ENCODE peak calls at places on chromosomes 4 and X, in nine cellular contexts. V is uterus, C is upper lobe of left lung, A is heart left ventricle, W is stomach, M is endothelial cell of umbilical vein, H is thyroid gland, Z is suprapubic skin, E is transverse colon. F is an unnamed sample.

GRCh38 chr4:26701786-26702227 is 117.9 kb downstream of the TBC1D19 start:
- DNase-seq in V (no peak), C (no peak), A (no peak), W (no peak), M (no peak), H (no peak), Z (no peak), E (no peak), F (no peak)

GRCh38 chr4:6693274-6694176 is at the start of gene S100P:
- DNase-seq in V (no peak), C (peak; percentile 65), A (no peak), W (peak; percentile 67), M (no peak), H (no peak), Z (no peak), E (peak; percentile 41), F (no peak)

GRCh38 chrX:117538441-117539418 is 577.9 kb downstream of the KLHL13 start:
- DNase-seq in V (no peak), C (no peak), A (no peak), W (no peak), M (no peak), H (no peak), Z (no peak), E (no peak), F (no peak)

GRCh38 chr4:128635939-128636551 is 173.5 kb upstream of the JADE1 start:
- DNase-seq in V (no peak), C (no peak), A (no peak), W (no peak), M (no peak), H (no peak), Z (no peak), E (no peak), F (no peak)

GRCh38 chr4:73615613-73616012 is 4.6 kb downstream of the RASSF6 start:
- DNase-seq in V (no peak), C (no peak), A (no peak), W (no peak), M (no peak), H (no peak), Z (no peak), E (no peak), F (no peak)

GRCh38 chrX:115531818-115532403 is 29.1 kb upstream of the PLS3 start:
- DNase-seq in V (no peak), C (peak; percentile 30), A (no peak), W (no peak), M (peak; percentile 85), H (no peak), Z (no peak), E (no peak), F (no peak)

GRCh38 chr4:5517372-5517771 is 191.0 kb downstream of the EVC2 start:
- DNase-seq in V (no peak), C (no peak), A (no peak), W (no peak), M (no peak), H (no peak), Z (no peak), E (no peak), F (no peak)

GRCh38 chrX:17689971-17690409 is 47.3 kb upstream of the SCML1 start:
- DNase-seq in V (peak; percentile 39), C (peak; percentile 33), A (no peak), W (peak; percentile 41), M (peak; percentile 66), H (peak; percentile 34), Z (no peak), E (peak; percentile 41), F (peak; percentile 36)

GRCh38 chr4:63222466-63222865 is 1186.8 kb downstream of the TECRL start:
- DNase-seq in V (no peak), C (no peak), A (no peak), W (no peak), M (no peak), H (no peak), Z (no peak), E (no peak), F (no peak)

GRCh38 chrX:81355436-81355835 is 153.5 kb downstream of the SH3BGRL start:
- DNase-seq in V (no peak), C (no peak), A (no peak), W (no peak), M (peak; percentile 59), H (no peak), Z (no peak), E (no peak), F (no peak)

GRCh38 chr4:8907596-8908205 is 36.1 kb upstream of the HMX1 start:
- DNase-seq in V (no peak), C (peak; percentile 19), A (no peak), W (no peak), M (no peak), H (no peak), Z (peak; percentile 65), E (no peak), F (no peak)

GRCh38 chrX:73289039-73289438 is 74.4 kb upstream of the NAP1L2 start:
- DNase-seq in V (no peak), C (no peak), A (no peak), W (no peak), M (no peak), H (no peak), Z (no peak), E (no peak), F (no peak)

GRCh38 chr4:3529363-3529762 is 2.9 kb downstream of the LRPAP1 start:
- DNase-seq in V (no peak), C (peak; percentile 78), A (peak; percentile 76), W (no peak), M (no peak), H (no peak), Z (no peak), E (no peak), F (no peak)

GRCh38 chr4:181312066-181312465 is 931.1 kb upstream of the TENM3 start:
- DNase-seq in V (no peak), C (no peak), A (peak; percentile 33), W (no peak), M (no peak), H (no peak), Z (no peak), E (no peak), F (no peak)

GRCh38 chr4:153521995-153522799 is 56.0 kb downstream of the TMEM131L start:
- DNase-seq in V (no peak), C (no peak), A (no peak), W (no peak), M (no peak), H (no peak), Z (no peak), E (no peak), F (no peak)

GRCh38 chr4:7328913-7329638 is 105.7 kb downstream of the PSAPL1 start:
- DNase-seq in V (no peak), C (peak; percentile 71), A (peak; percentile 81), W (no peak), M (peak; percentile 6), H (peak; percentile 73), Z (no peak), E (no peak), F (no peak)

GRCh38 chr4:90081432-90082195 is 45.6 kb upstream of the CCSER1 start:
- DNase-seq in V (no peak), C (no peak), A (no peak), W (no peak), M (no peak), H (peak; percentile 12), Z (no peak), E (no peak), F (no peak)

DNA sequence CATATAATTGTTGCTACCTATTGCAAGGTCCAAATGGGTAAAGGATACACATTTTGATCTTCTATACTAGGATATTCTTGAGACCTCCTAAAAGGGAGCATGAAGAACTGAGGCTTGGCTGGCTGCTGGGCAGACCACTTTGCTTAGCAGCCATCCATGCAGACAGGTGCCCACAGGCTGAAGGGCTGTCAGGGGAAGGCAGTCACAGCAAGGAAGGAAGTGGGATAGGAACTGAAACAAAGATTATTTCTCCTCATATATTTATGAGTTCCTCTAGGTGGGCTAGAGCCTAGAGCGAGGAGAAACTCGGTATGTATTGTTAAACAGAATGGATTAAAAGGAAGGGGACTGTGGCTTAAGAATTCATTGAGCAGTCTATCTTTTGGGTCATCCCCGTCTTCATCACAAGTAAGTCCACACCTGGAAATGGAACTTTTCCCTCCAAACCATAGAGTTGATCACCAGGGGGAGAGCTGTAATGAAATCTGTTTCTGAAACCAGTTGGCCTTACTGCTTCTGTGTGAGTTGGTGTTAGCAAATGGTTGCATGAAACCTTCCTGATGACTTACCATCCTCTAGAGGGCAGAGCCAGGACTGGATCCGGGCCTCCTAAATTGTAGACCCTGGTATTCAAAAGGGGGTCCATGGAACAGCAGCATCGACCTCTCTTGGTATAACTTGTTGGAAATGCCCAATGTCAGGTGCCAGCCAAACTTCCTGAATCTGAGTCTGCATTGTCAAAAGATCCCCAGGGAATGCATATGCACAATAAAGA is 42.3 kb downstream of the AFF2 start:
- DNase-seq in V (no peak), C (no peak), A (no peak), W (no peak), M (no peak), H (no peak), Z (no peak), E (no peak), F (no peak)
- TF ChIP-seq CTCF in V (no peak), C (no peak), A (no peak), W (no peak), M (no peak), H (no peak), Z (no peak), E (no peak), F (no peak)

GRCh38 chr4:109560687-109561452 is 824 bp downstream of the MCUB start:
- DNase-seq in V (peak; percentile 41), C (peak; percentile 26), A (peak; percentile 62), W (no peak), M (peak; percentile 74), H (peak; percentile 23), Z (peak; percentile 83), E (peak; percentile 37), F (peak; percentile 28)
- TF ChIP-seq POLR2A in V (no peak), C (peak; percentile 44), A (no peak), W (no peak), M (no peak), H (no peak), Z (no peak), E (peak; percentile 42), F (no peak)

GRCh38 chr4:88659061-88659889 is 38.4 kb downstream of the NAP1L5 start:
- DNase-seq in V (peak; percentile 39), C (peak; percentile 48), A (peak; percentile 47), W (peak; percentile 64), M (peak; percentile 83), H (peak; percentile 70), Z (no peak), E (peak; percentile 45), F (peak; percentile 37)
- TF ChIP-seq CTCF in V (peak; percentile 78), C (peak; percentile 77), A (peak; percentile 80), W (peak; percentile 84), M (peak; percentile 77), H (peak; percentile 87), Z (peak; percentile 83), E (peak; percentile 75), F (no peak)

GRCh38 chr4:112296949-112297483 is at the start of gene ALPK1:
- DNase-seq in V (no peak), C (no peak), A (no peak), W (no peak), M (peak; percentile 82), H (no peak), Z (no peak), E (no peak), F (no peak)
- TF ChIP-seq POLR2A in V (peak; percentile 51), C (peak; percentile 69), A (peak; percentile 43), W (no peak), M (no peak), H (peak; percentile 49), Z (peak; percentile 68), E (peak; percentile 68), F (no peak)

GRCh38 chr4:176340871-176341685 is 21.3 kb downstream of the SPCS3 start:
- DNase-seq in V (no peak), C (no peak), A (no peak), W (no peak), M (peak; percentile 69), H (no peak), Z (no peak), E (no peak), F (no peak)
- TF ChIP-seq CTCF in V (peak; percentile 37), C (peak; percentile 36), A (peak; percentile 74), W (peak; percentile 9), M (peak; percentile 42), H (peak; percentile 42), Z (no peak), E (peak; percentile 47), F (no peak)

F was measured in lower leg skin.